ENCODE peak calls at places on chromosomes 11 and 22, in five cellular contexts. C is AG04450, A is sigmoid colon, X is cardiac fibroblast, O is left ventricle myocardium inferior. L is an unnamed sample.

GRCh38 chr11:75028321-75029097 is 39.8 kb downstream of the NEU3 start:
- DNase-seq in C (no peak), A (no peak), X (peak; percentile 52), O (no peak), L (no peak)

GRCh38 chr22:29479417-29480261 is at the start of gene NEFH:
- DNase-seq in C (no peak), A (no peak), X (no peak), O (no peak), L (no peak)

GRCh38 chr11:63472372-63472771 is 18.6 kb downstream of the PLAAT5 start:
- DNase-seq in C (no peak), A (no peak), X (no peak), O (no peak), L (no peak)

GRCh38 chr11:124746621-124747243 is 5.3 kb downstream of the VSIG2 start:
- DNase-seq in C (peak; percentile 27), A (no peak), X (peak; percentile 74), O (peak; percentile 70), L (peak; percentile 74)

GRCh38 chr11:101692980-101693379 is 109.2 kb upstream of the TRPC6 start:
- DNase-seq in C (no peak), A (no peak), X (no peak), O (no peak), L (no peak)

GRCh38 chr11:62922653-62923371 is 1.6 kb upstream of the CHRM1 start:
- DNase-seq in C (no peak), A (no peak), X (no peak), O (no peak), L (no peak)

GRCh38 chr11:1373536-1374214 is 16.1 kb upstream of the BRSK2 start:
- DNase-seq in C (no peak), A (no peak), X (no peak), O (no peak), L (no peak)

GRCh38 chr11:73869234-73869949 is 7.3 kb downstream of the COA4 start:
- DNase-seq in C (no peak), A (no peak), X (no peak), O (no peak), L (no peak)

GRCh38 chr22:17540481-17540880 is 22.8 kb upstream of the SLC25A18 start:
- DNase-seq in C (no peak), A (no peak), X (no peak), O (no peak), L (no peak)

GRCh38 chr22:38071421-38072321 is 12.3 kb downstream of the SLC16A8 start:
- DNase-seq in C (no peak), A (no peak), X (no peak), O (no peak), L (no peak)

GRCh38 chr11:132935383-132935782 is 596.9 kb downstream of the OPCML start:
- DNase-seq in C (no peak), A (no peak), X (no peak), O (no peak), L (no peak)

GRCh38 chr11:2777871-2778629 is 78.3 kb upstream of the KCNQ1OT1 start:
- DNase-seq in C (no peak), A (peak; percentile 69), X (no peak), O (peak; percentile 16), L (no peak)

GRCh38 chr11:45661417-45662055 is 3.9 kb downstream of the CHST1 start:
- DNase-seq in C (no peak), A (peak; percentile 45), X (no peak), O (no peak), L (no peak)

GRCh38 chr11:100584201-100584600 is 102.9 kb upstream of the ARHGAP42 start:
- DNase-seq in C (no peak), A (no peak), X (no peak), O (no peak), L (peak; percentile 41)

GRCh38 chr22:35212996-35213395 is 44.3 kb upstream of the HMGXB4 start:
- DNase-seq in C (no peak), A (no peak), X (no peak), O (no peak), L (no peak)

GRCh38 chr11:128448981-128449713 is 138.2 kb downstream of the ETS1 start:
- DNase-seq in C (no peak), A (no peak), X (peak; percentile 62), O (no peak), L (no peak)

GRCh38 chr11:2721163-2721935 is 21.6 kb upstream of the KCNQ1OT1 start:
- DNase-seq in C (no peak), A (no peak), X (no peak), O (no peak), L (no peak)

GRCh38 chr11:86596861-86597632 is 75.4 kb downstream of the ME3 start:
- DNase-seq in C (no peak), A (no peak), X (peak; percentile 90), O (no peak), L (no peak)

GRCh38 chr11:78168539-78169477 is 19.6 kb downstream of the KCTD21 start:
- DNase-seq in C (peak; percentile 43), A (peak; percentile 91), X (peak; percentile 98), O (peak; percentile 87), L (no peak)

GRCh38 chr11:45385844-45386243 is 99.7 kb upstream of the SYT13 start:
- DNase-seq in C (no peak), A (no peak), X (no peak), O (no peak), L (no peak)

GRCh38 chr11:26753738-26754504 is 32.1 kb upstream of the SLC5A12 start:
- DNase-seq in C (peak; percentile 45), A (peak; percentile 75), X (peak; percentile 83), O (no peak), L (peak; percentile 63)

GRCh38 chr11:65419773-65420481 is 2.7 kb upstream of the NEAT1 start:
- DNase-seq in C (no peak), A (peak; percentile 98), X (peak; percentile 99), O (peak; percentile 94), L (peak; percentile 91)

DNA sequence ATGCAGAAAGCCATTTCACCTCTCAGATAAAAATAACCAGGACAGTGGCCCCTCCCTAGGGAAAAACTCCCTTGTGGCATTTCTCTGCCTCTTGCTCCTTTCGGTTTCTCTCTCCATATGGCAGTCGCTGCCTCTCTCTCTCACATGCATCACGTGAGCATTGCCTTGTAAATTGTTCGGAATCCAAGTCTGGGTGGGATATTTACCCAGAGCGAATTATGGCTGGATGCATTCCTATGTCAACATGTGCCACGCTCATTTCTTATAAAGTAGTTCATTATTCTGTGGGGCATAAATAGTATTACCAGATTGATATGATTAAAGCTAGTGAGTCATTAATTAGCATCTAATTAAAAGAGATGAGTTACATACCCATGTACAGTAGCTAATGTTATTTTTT is 392.9 kb downstream of the INSC start:
- DNase-seq in C (no peak), A (no peak), X (no peak), O (no peak), L (no peak)
- H3K4me3 ChIP-seq in C (no peak overlapping the region), A (no peak overlapping the region), X (no peak overlapping the region), O (no peak overlapping the region), L (no peak overlapping the region)

GRCh38 chr11:76677010-76677771 is 6.6 kb upstream of the LRRC32 start:
- DNase-seq in C (no peak), A (no peak), X (peak; percentile 16), O (no peak), L (no peak)
- TF ChIP-seq CTCF in C (no peak), A (no peak), X (no peak), O (no peak), L (no peak)

GRCh38 chr11:34626393-34626792 is 5.5 kb downstream of the EHF start:
- DNase-seq in C (no peak), A (no peak), X (no peak), O (no peak), L (peak; percentile 84)

GRCh38 chr11:34625576-34625975 is 4.7 kb downstream of the EHF start:
- DNase-seq in C (no peak), A (no peak), X (no peak), O (no peak), L (no peak)

GRCh38 chr11:34623463-34623862 is 2.6 kb downstream of the EHF start:
- DNase-seq in C (no peak), A (no peak), X (no peak), O (no peak), L (no peak)

GRCh38 chr11:34621876-34622275 is 983 bp downstream of the EHF start:
- DNase-seq in C (no peak), A (no peak), X (no peak), O (no peak), L (peak; percentile 67)

GRCh38 chr11:34624069-34624468 is 3.2 kb downstream of the EHF start:
- DNase-seq in C (no peak), A (no peak), X (no peak), O (no peak), L (peak; percentile 78)
- H3K4me3 ChIP-seq in C (no peak overlapping the region), A (no peak overlapping the region), X (no peak overlapping the region), O (no peak overlapping the region), L (peak overlapping the region; percentile 45)

GRCh38 chr22:43587574-43587973 is 175.8 kb downstream of the MPPED1 start:
- DNase-seq in C (no peak), A (no peak), X (no peak), O (no peak), L (peak; percentile 22)

DNA sequence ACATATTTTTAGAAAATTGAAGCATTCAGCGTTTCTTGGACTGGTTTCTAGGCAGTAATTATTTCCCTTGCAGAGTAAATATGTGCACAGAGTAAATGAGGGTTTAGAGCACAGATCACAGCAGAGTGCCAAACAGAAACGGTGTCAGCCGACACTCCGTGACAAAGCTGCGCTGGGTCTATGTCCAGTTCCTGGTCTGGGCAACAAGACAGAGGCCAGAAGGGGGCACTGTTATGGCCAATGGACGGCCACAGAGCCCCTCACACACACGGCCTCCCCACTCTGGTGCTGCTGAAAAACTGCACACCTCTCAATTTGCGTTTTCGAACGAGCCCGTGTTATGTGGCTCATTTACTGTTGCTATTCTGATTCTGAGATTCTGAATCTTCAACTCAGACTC is 180.7 kb downstream of the MPPED1 start:
- DNase-seq in C (no peak), A (no peak), X (peak; percentile 3), O (no peak), L (no peak)
- TF ChIP-seq CTCF in C (peak; percentile 29), A (no peak), X (no peak), O (peak; percentile 17), L (peak; percentile 40)

DNA sequence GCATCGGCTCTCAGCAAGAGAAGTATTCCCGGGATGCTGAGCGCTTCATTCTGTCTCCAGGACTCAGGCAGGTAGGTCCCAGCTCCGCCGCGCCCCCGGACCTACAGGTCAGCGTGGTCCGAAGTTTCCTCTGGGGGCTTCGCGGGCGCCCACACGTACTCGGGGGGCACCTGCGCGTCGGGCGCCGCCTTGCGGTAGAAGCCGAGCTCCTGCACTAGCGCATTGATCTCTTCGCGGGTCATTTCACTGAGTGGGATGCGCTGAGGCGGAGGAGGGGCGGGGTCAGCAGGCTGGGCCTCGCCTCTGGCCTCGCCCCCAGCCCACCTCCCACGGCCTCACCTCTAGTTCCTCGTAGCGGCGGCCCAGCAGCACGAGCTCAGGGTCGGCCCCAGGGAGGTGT is 2.5 kb downstream of the SELENOM start:
- DNase-seq in C (no peak), A (peak; percentile 83), X (no peak), O (no peak), L (no peak)
- H3K4me3 ChIP-seq in C (no peak overlapping the region), A (peak overlapping the region; percentile 90), X (no peak overlapping the region), O (no peak overlapping the region), L (no peak overlapping the region)

DNA sequence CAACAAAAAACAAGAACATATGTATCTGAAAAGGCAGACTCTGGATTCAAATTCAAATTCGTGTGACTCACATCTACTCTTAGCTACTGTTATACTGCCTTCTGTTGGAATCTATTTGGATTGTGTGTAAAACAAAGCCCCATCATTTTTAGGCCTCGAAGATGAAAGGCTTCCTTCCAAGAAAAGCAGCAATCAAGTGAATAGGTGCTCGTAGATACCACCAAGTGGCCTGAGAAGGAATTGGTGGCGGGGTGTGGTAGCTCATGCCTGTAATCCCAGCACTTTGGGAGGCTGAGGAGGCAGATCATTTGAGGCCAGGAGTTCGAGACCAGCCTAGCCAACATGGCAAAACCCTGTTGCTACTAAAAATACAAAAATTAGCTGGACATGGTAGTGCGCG is 4.2 kb downstream of the GRAMD1B start:
- DNase-seq in C (no peak), A (no peak), X (no peak), O (no peak), L (no peak)
- TF ChIP-seq CTCF in C (peak; percentile 26), A (no peak), X (peak; percentile 34), O (peak; percentile 11), L (peak; percentile 15)